ENCODE peak calls at places on chromosomes 11 and 22, in nine cellular contexts. I is fibroblast of pulmonary artery, J is mesothelial cell of epicardium, N is A549, L is Calu3, M is GM13976, B is thoracic aorta, A is AG04450, O is cardiac fibroblast. D is an unnamed sample.

GRCh38 chr11:79237111-79237510 is 203.7 kb downstream of the TENM4 start:
- DNase-seq in I (no peak), J (no peak), N (no peak), L (no peak), M (no peak), B (no peak), A (no peak), O (no peak), D (no peak)

GRCh38 chr11:35682230-35683195 is 19.9 kb downstream of the TRIM44 start:
- DNase-seq in I (peak; percentile 18), J (no peak), N (no peak), L (peak; percentile 3), M (no peak), B (no peak), A (no peak), O (peak; percentile 44), D (no peak)

GRCh38 chr11:75403037-75403436 is 3.7 kb downstream of the RPS3 start:
- DNase-seq in I (no peak), J (no peak), N (no peak), L (no peak), M (no peak), B (no peak), A (no peak), O (no peak), D (no peak)

GRCh38 chr22:19884954-19885751 is 30.5 kb upstream of the GNB1L start:
- DNase-seq in I (no peak), J (no peak), N (no peak), L (no peak), M (no peak), B (no peak), A (no peak), O (no peak), D (no peak)

GRCh38 chr22:30906411-30906810 is 62.2 kb downstream of the MORC2 start:
- DNase-seq in I (no peak), J (no peak), N (no peak), L (no peak), M (no peak), B (no peak), A (no peak), O (no peak), D (no peak)

GRCh38 chr11:126319374-126319740 is 15.5 kb downstream of the DCPS start:
- DNase-seq in I (no peak), J (no peak), N (no peak), L (no peak), M (no peak), B (no peak), A (no peak), O (no peak), D (no peak)

GRCh38 chr11:125229916-125230315 is 65.4 kb downstream of the PKNOX2 start:
- DNase-seq in I (no peak), J (no peak), N (no peak), L (no peak), M (no peak), B (no peak), A (no peak), O (no peak), D (no peak)

GRCh38 chr11:115527534-115528125 is 23.4 kb upstream of the CADM1 start:
- DNase-seq in I (no peak), J (no peak), N (no peak), L (no peak), M (no peak), B (no peak), A (no peak), O (no peak), D (no peak)

GRCh38 chr11:1351278-1351937 is 38.3 kb upstream of the BRSK2 start:
- DNase-seq in I (no peak), J (no peak), N (peak; percentile 71), L (no peak), M (peak; percentile 12), B (no peak), A (no peak), O (no peak), D (no peak)

GRCh38 chr11:109552376-109552775 is 130.4 kb downstream of the C11orf87 start:
- DNase-seq in I (no peak), J (no peak), N (no peak), L (no peak), M (no peak), B (no peak), A (no peak), O (peak; percentile 34), D (no peak)

GRCh38 chr11:67544591-67545242 is 21.5 kb upstream of the CABP2 start:
- DNase-seq in I (no peak), J (no peak), N (no peak), L (peak; percentile 38), M (no peak), B (no peak), A (no peak), O (peak; percentile 6), D (no peak)

GRCh38 chr11:64245401-64245796 is 1.3 kb downstream of the PPP1R14B start:
- DNase-seq in I (no peak), J (no peak), N (no peak), L (peak; percentile 66), M (no peak), B (no peak), A (no peak), O (no peak), D (no peak)

GRCh38 chr22:41976070-41976901 is 7.0 kb downstream of the SEPTIN3 start:
- DNase-seq in I (no peak), J (peak; percentile 45), N (no peak), L (peak; percentile 61), M (peak; percentile 59), B (no peak), A (no peak), O (no peak), D (peak; percentile 22)

GRCh38 chr22:47308886-47309285 is 546.4 kb downstream of the TBC1D22A start:
- DNase-seq in I (no peak), J (no peak), N (no peak), L (no peak), M (no peak), B (no peak), A (no peak), O (no peak), D (no peak)

GRCh38 chr11:59866397-59866796 is at the start of gene TCN1:
- DNase-seq in I (peak; percentile 35), J (no peak), N (peak; percentile 56), L (peak; percentile 71), M (no peak), B (no peak), A (no peak), O (peak; percentile 47), D (no peak)
- TF ChIP-seq CTCF in I (no peak), J (no peak), N (no peak), L (no peak), M (no peak), B (no peak), A (no peak), O (no peak), D (no peak)

GRCh38 chr11:59669611-59670009 is 773 bp upstream of the PATL1 start:
- DNase-seq in I (peak; percentile 78), J (no peak), N (peak; percentile 21), L (peak; percentile 21), M (no peak), B (no peak), A (no peak), O (peak; percentile 75), D (no peak)

GRCh38 chr11:59666969-59667368 is 1.9 kb downstream of the PATL1 start:
- DNase-seq in I (peak; percentile 36), J (no peak), N (no peak), L (no peak), M (no peak), B (no peak), A (no peak), O (peak; percentile 22), D (no peak)

GRCh38 chr11:59667812-59668187 is 1.0 kb downstream of the PATL1 start:
- DNase-seq in I (no peak), J (no peak), N (no peak), L (no peak), M (no peak), B (no peak), A (no peak), O (no peak), D (no peak)

GRCh38 chr11:59668950-59669610 is at the start of gene PATL1:
- DNase-seq in I (peak; percentile 99), J (peak; percentile 97), N (peak; percentile 98), L (peak; percentile 98), M (peak; percentile 99), B (peak; percentile 98), A (peak; percentile 95), O (peak; percentile 99), D (peak; percentile 98)

GRCh38 chr11:59668188-59668949 is 468 bp downstream of the PATL1 start:
- DNase-seq in I (peak; percentile 39), J (no peak), N (peak; percentile 55), L (peak; percentile 46), M (peak; percentile 72), B (peak; percentile 25), A (no peak), O (peak; percentile 56), D (peak; percentile 58)
- TF ChIP-seq CTCF in I (peak; percentile 14), J (peak; percentile 21), N (no peak), L (no peak), M (no peak), B (peak; percentile 57), A (peak; percentile 24), O (peak; percentile 27), D (no peak)

GRCh38 chr11:47564933-47565339 is 463 bp upstream of the PTPMT1 start:
- DNase-seq in I (no peak), J (no peak), N (no peak), L (no peak), M (no peak), B (no peak), A (no peak), O (no peak), D (no peak)
- TF ChIP-seq CTCF in I (no peak), J (no peak), N (no peak), L (no peak), M (no peak), B (no peak), A (no peak), O (no peak), D (no peak)

GRCh38 chr11:93740802-93741093 is 547 bp downstream of the TAF1D start:
- DNase-seq in I (peak; percentile 71), J (no peak), N (peak; percentile 70), L (peak; percentile 43), M (peak; percentile 49), B (no peak), A (no peak), O (peak; percentile 73), D (peak; percentile 61)

GRCh38 chr11:93740031-93740801 is 1.1 kb downstream of the TAF1D start:
- DNase-seq in I (peak; percentile 38), J (no peak), N (peak; percentile 25), L (peak; percentile 64), M (no peak), B (no peak), A (no peak), O (peak; percentile 72), D (no peak)

GRCh38 chr11:93741882-93742226 is 382 bp downstream of the C11orf54 start:
- DNase-seq in I (peak; percentile 71), J (no peak), N (peak; percentile 75), L (peak; percentile 44), M (no peak), B (no peak), A (no peak), O (peak; percentile 81), D (peak; percentile 19)

GRCh38 chr11:93743316-93743715 is 1.8 kb downstream of the C11orf54 start:
- DNase-seq in I (no peak), J (no peak), N (peak; percentile 44), L (no peak), M (no peak), B (no peak), A (no peak), O (no peak), D (no peak)

GRCh38 chr11:93741094-93741881 is at the start of the genes C11orf54 and TAF1D:
- DNase-seq in I (peak; percentile 99), J (peak; percentile 92), N (peak; percentile 97), L (peak; percentile 92), M (peak; percentile 96), B (peak; percentile 93), A (peak; percentile 96), O (peak; percentile 99), D (peak; percentile 91)
- TF ChIP-seq CTCF in I (no peak), J (no peak), N (no peak), L (no peak), M (peak; percentile 11), B (no peak), A (no peak), O (no peak), D (no peak)